ENCODE peak calls at places on chromosomes 16 and 17, in seven cellular contexts. B is K562, S is SK-N-SH, D is GM12878, V is GM12892, A is HepG2, O is H1. R is an unnamed sample.

GRCh38 chr17:42673885-42674754 is 2.7 kb downstream of the PLEKHH3 start:
- DNase-seq in B (peak; percentile 75), V (peak; percentile 83), O (no peak), S (peak; percentile 81), D (no peak), A (peak; percentile 48), R (no peak)

GRCh38 chr16:87918314-87918713 is 18.0 kb downstream of the CA5A start:
- DNase-seq in A (no peak), V (no peak), S (no peak), B (no peak), O (no peak), D (no peak), R (no peak)

GRCh38 chr17:47315451-47316266 is 8.1 kb upstream of the EFCAB13 start:
- DNase-seq in B (peak; percentile 80), D (peak; percentile 48), A (peak; percentile 71), O (no peak), V (no peak), S (peak; percentile 80), R (no peak)

GRCh38 chr16:17773698-17774101 is 302.9 kb upstream of the XYLT1 start:
- DNase-seq in O (no peak), D (no peak), A (no peak), V (no peak), B (no peak), S (peak; percentile 62), R (no peak)

GRCh38 chr16:901715-902601 is 68.8 kb downstream of the LMF1 start:
- DNase-seq in D (no peak), B (no peak), S (peak; percentile 80), V (no peak), O (no peak), A (no peak), R (no peak)

GRCh38 chr16:88700636-88701482 is 5.3 kb downstream of the RNF166 start:
- DNase-seq in B (peak; percentile 89), A (peak; percentile 91), V (peak; percentile 97), D (peak; percentile 64), S (no peak), O (no peak), R (peak; percentile 95)

GRCh38 chr17:33651631-33652030 is 358.5 kb upstream of the ASIC2 start:
- DNase-seq in B (peak; percentile 11), V (no peak), A (no peak), S (no peak), O (no peak), D (no peak), R (no peak)

GRCh38 chr17:72053069-72053846 is 67.6 kb upstream of the SOX9 start:
- DNase-seq in V (no peak), S (peak; percentile 24), A (no peak), D (no peak), O (no peak), B (no peak), R (no peak)

GRCh38 chr17:72772331-72772821 is 320.1 kb downstream of the SLC39A11 start:
- DNase-seq in B (no peak), O (no peak), S (no peak), D (no peak), V (no peak), A (no peak), R (no peak)

GRCh38 chr17:38534498-38534885 is 71.3 kb downstream of the SRCIN1 start:
- DNase-seq in V (no peak), D (no peak), A (no peak), S (no peak), B (no peak), O (no peak), R (no peak)

GRCh38 chr16:8576141-8577004 is 13.9 kb downstream of the TMEM114 start:
- DNase-seq in V (no peak), A (no peak), S (no peak), D (no peak), B (no peak), O (no peak), R (no peak)

GRCh38 chr17:35889818-35890773 is 9.9 kb upstream of the CCL5 start:
- DNase-seq in A (no peak), V (no peak), O (no peak), B (no peak), S (peak; percentile 60), D (no peak), R (no peak)

GRCh38 chr17:42760652-42761581 is at the start of gene RAMP2:
- DNase-seq in O (no peak), A (no peak), B (no peak), V (no peak), D (no peak), S (peak; percentile 84), R (no peak)

GRCh38 chr16:50880926-50881325 is 139.0 kb downstream of the CYLD start:
- DNase-seq in B (no peak), V (no peak), A (no peak), S (no peak), O (no peak), D (no peak), R (no peak)

GRCh38 chr16:27568077-27568476 is 18.1 kb downstream of the KATNIP start:
- DNase-seq in O (no peak), V (no peak), A (no peak), D (no peak), B (no peak), S (no peak), R (no peak)

GRCh38 chr17:82831041-82831817 is 8.6 kb downstream of the ZNF750 start:
- DNase-seq in B (no peak), D (no peak), V (no peak), S (no peak), A (no peak), O (no peak), R (no peak)

GRCh38 chr16:5820472-5820871 is 722.9 kb upstream of the EEF2KMT start:
- DNase-seq in A (no peak), S (no peak), V (no peak), O (peak; percentile 3), B (no peak), D (no peak), R (no peak)

GRCh38 chr16:53892155-53892554 is 188.2 kb downstream of the FTO start:
- DNase-seq in D (no peak), B (peak; percentile 66), S (peak; percentile 40), A (peak; percentile 61), V (no peak), O (no peak), R (no peak)

GRCh38 chr16:56847173-56847948 is 17.6 kb upstream of the SLC12A3 start:
- DNase-seq in D (no peak), A (no peak), B (no peak), V (no peak), O (no peak), S (no peak), R (no peak)

GRCh38 chr16:66264311-66265105 is 102.0 kb upstream of the CDH5 start:
- DNase-seq in A (no peak), S (no peak), B (no peak), D (no peak), O (no peak), V (no peak), R (no peak)

GRCh38 chr17:5000237-5000639 is 2.5 kb downstream of the KIF1C start:
- DNase-seq in D (no peak), V (no peak), S (no peak), B (no peak), A (no peak), O (no peak), R (no peak)

GRCh38 chr16:79795556-79795955 is 195.0 kb upstream of the MAF start:
- DNase-seq in D (no peak), S (no peak), V (no peak), O (no peak), A (no peak), B (no peak), R (no peak)

DNA sequence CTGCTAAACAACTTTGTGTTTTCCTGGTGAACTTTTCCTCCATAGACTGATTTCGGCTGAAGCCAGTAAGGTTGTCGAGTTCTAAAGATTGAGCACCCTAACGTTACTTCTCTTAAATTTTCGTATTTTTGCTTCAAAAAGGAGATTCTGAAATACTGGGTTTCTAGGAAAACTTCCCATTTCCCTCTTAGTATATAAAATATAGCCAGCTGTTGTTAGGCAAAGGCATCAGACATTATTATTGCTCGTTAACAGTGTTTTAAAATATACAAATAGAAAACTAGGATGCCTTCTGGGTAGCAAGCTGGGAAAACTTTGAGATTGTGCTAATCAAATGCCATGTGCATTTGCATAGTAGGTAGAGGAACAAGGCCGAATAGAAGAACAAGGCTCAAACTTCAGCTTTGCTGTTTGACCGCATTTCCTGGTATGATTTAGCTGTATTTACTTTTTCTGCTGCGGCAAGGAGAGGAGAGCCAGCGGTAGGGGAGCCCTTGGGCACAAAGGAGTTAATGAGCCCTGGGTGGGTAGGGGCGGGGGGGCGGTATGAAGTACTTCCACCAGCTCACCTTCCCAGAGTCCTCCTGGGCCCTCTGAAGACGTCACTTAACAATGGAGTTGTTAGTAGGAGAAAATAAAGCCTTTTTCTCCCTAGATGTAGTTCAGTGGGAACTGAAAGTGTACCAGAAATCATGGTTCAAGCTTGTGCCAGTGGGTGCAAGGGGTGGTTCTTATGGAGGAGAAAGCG is 151.9 kb downstream of the MSI2 start:
- DNase-seq in V (peak; percentile 27), O (no peak), D (peak; percentile 46), B (no peak), S (no peak), A (peak; percentile 86), R (peak; percentile 52)
- TF ChIP-seq TAF1 in V (no peak), O (no peak), D (no peak), B (no peak), S (no peak), A (no peak), R (no peak)

GRCh38 chr17:3557768-3558583 is at the start of gene TRPV3:
- DNase-seq in V (peak; percentile 88), A (no peak), D (peak; percentile 66), O (no peak), S (no peak), B (peak; percentile 70), R (peak; percentile 82)
- TF ChIP-seq TAF1 in V (no peak), A (no peak), D (no peak), O (no peak), S (no peak), B (no peak), R (no peak)

DNA sequence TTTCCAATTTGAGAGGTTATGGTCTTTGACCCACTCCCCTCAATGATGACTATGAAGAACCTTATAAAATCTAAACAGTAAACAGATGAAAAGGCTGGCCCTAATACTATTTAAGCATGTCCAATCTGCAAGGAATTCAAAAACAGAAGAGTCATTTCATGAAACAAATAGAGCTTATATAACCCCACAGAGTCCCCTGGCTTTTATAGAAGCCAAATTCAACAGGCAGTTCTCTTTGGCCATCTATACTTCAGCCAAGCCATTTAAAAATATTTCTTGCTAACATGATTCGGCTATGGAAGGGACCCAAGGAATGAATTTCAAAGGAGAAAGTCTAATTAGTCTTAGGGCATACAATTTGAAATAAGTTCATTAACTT is 43.4 kb downstream of the SPOP start:
- DNase-seq in B (no peak), O (no peak), V (no peak), A (no peak), S (no peak), D (no peak), R (no peak)
- TF ChIP-seq TAF1 in B (no peak), O (no peak), V (no peak), A (no peak), S (no peak), D (no peak), R (no peak)

DNA sequence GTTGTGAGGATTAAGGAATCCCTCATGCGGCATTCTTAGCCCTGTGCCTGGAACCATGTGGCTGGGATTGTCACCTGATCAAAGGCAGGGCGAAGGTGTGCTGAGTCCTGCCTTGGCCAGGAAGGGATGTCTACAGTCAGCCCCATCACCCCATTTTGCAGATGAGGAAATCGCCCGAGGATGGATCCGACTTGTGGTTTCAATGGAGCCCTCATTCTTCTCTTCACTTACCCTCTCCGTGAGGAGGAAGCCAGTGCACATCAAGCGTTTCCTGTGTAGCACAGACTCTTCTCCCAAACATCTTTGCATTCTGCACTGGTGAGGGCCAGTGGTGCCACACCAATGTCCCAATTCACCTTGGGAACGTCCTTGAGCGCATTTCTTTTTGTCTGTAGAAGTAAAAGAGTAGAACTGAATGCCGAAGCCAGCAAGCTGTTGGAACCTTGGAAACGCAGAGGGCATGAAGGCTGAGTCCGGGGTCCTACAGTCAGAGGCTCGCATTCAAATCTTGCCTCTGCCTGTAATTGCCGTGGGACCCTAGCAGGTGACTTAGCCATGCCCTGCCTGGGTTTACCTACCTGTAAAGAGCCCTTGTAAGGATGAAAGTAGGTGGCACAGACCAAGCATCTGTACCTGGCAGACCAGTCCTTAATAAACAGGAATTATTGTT is 85.4 kb downstream of the IRF8 start:
- DNase-seq in A (no peak), D (no peak), V (no peak), O (no peak), B (no peak), S (no peak), R (no peak)
- TF ChIP-seq TAF1 in A (no peak), D (no peak), V (no peak), O (no peak), B (no peak), S (no peak), R (no peak)

R was measured in GM12891.